ENCODE peak calls at places on chromosome 14, in ten cellular contexts. I is OCI-LY7, E is astrocyte of the spinal cord, U is fibroblast of the aortic adventitia, H is HFFc6, T is sigmoid colon, Y is AG04450, K is bronchial epithelial cell, B is IMR-90, Z is HCT116. A is an unnamed sample.

GRCh38 chr14:59183150-59183549 is 5.3 kb upstream of the DAAM1 start:
- DNase-seq in I (no peak), E (no peak), U (no peak), H (no peak), T (no peak), Y (no peak), K (no peak), B (no peak), Z (no peak), A (no peak)

GRCh38 chr14:54252072-54252730 is 144.6 kb upstream of the CDKN3 start:
- DNase-seq in I (no peak), E (peak), U (peak), H (peak), T (no peak), Y (peak), K (peak), B (peak), Z (peak), A (peak)

GRCh38 chr14:68384335-68384734 is 408.5 kb downstream of the ZFP36L1 start:
- DNase-seq in I (no peak), E (no peak), U (no peak), H (no peak), T (peak), Y (no peak), K (peak), B (no peak), Z (no peak), A (no peak)

GRCh38 chr14:70018713-70019201 is 139.5 kb downstream of the SMOC1 start:
- DNase-seq in I (no peak), E (peak), U (peak), H (no peak), T (no peak), Y (no peak), K (no peak), B (peak), Z (no peak), A (peak)

GRCh38 chr14:67941456-67942018 is 122.0 kb downstream of the RAD51B start:
- DNase-seq in I (no peak), E (peak), U (peak), H (no peak), T (no peak), Y (no peak), K (peak), B (peak), Z (no peak), A (peak)

GRCh38 chr14:96130854-96131253 is 73.8 kb upstream of the BDKRB2 start:
- DNase-seq in I (no peak), E (no peak), U (peak), H (peak), T (no peak), Y (no peak), K (peak), B (peak), Z (no peak), A (peak)

GRCh38 chr14:92985521-92985920 is 62.6 kb downstream of the CHGA start:
- DNase-seq in I (no peak), E (no peak), U (no peak), H (no peak), T (no peak), Y (no peak), K (no peak), B (no peak), Z (no peak), A (no peak)

GRCh38 chr14:49594347-49595089 is 4.2 kb upstream of the LRR1 start:
- DNase-seq in I (peak), E (peak), U (peak), H (peak), T (no peak), Y (peak), K (peak), B (peak), Z (no peak), A (no peak)

GRCh38 chr14:106844608-106845285 is 1318.4 kb downstream of the TMEM121 start:
- DNase-seq in I (peak), E (no peak), U (no peak), H (no peak), T (peak), Y (no peak), K (no peak), B (no peak), Z (no peak), A (peak)

GRCh38 chr14:43692706-43693105 is 814.4 kb downstream of the FSCB start:
- DNase-seq in I (no peak), E (no peak), U (peak), H (no peak), T (no peak), Y (no peak), K (no peak), B (no peak), Z (no peak), A (no peak)

GRCh38 chr14:68626386-68626785 is 166.5 kb downstream of the ZFP36L1 start:
- DNase-seq in I (no peak), E (no peak), U (peak), H (no peak), T (no peak), Y (no peak), K (no peak), B (no peak), Z (no peak), A (no peak)

GRCh38 chr14:92630367-92630766 is 116.8 kb downstream of the RIN3 start:
- DNase-seq in I (no peak), E (no peak), U (no peak), H (no peak), T (peak), Y (no peak), K (no peak), B (no peak), Z (no peak), A (no peak)

GRCh38 chr14:36301159-36301558 is 19.3 kb downstream of the MBIP start:
- DNase-seq in I (no peak), E (peak), U (peak), H (no peak), T (no peak), Y (no peak), K (no peak), B (peak), Z (no peak), A (no peak)

GRCh38 chr14:49427117-49427516 is 159.1 kb downstream of the RPS29 start:
- DNase-seq in I (no peak), E (no peak), U (no peak), H (no peak), T (no peak), Y (no peak), K (no peak), B (no peak), Z (no peak), A (no peak)

GRCh38 chr14:94640721-94641631 is 28.8 kb downstream of the SERPINA3 start:
- DNase-seq in I (no peak), E (no peak), U (no peak), H (no peak), T (peak), Y (no peak), K (peak), B (no peak), Z (peak), A (peak)

GRCh38 chr14:31435276-31435675 is 14.9 kb upstream of the HEATR5A start:
- DNase-seq in I (no peak), E (no peak), U (peak), H (peak), T (no peak), Y (no peak), K (no peak), B (peak), Z (no peak), A (no peak)

GRCh38 chr14:90576981-90577660 is 180.3 kb downstream of the CALM1 start:
- DNase-seq in I (no peak), E (no peak), U (no peak), H (no peak), T (peak), Y (no peak), K (no peak), B (no peak), Z (no peak), A (no peak)

GRCh38 chr14:100994082-100994481 is 90.6 kb upstream of the RTL1 start:
- DNase-seq in I (no peak), E (no peak), U (peak), H (no peak), T (no peak), Y (no peak), K (peak), B (peak), Z (peak), A (peak)

GRCh38 chr14:56394826-56395543 is 184.6 kb upstream of the TMEM260 start:
- DNase-seq in I (no peak), E (no peak), U (no peak), H (no peak), T (no peak), Y (no peak), K (no peak), B (no peak), Z (no peak), A (no peak)

GRCh38 chr14:59704054-59704453 is 127.4 kb upstream of the CCDC175 start:
- DNase-seq in I (no peak), E (no peak), U (no peak), H (no peak), T (no peak), Y (no peak), K (no peak), B (no peak), Z (no peak), A (no peak)

GRCh38 chr14:30607156-30607780 is 14.9 kb upstream of the SCFD1 start:
- DNase-seq in I (no peak), E (peak), U (no peak), H (peak), T (no peak), Y (no peak), K (no peak), B (peak), Z (no peak), A (no peak)

GRCh38 chr14:106021832-106022231 is 495.4 kb downstream of the TMEM121 start:
- DNase-seq in I (no peak), E (no peak), U (no peak), H (no peak), T (no peak), Y (no peak), K (no peak), B (no peak), Z (no peak), A (no peak)

GRCh38 chr14:57029620-57030253 is 219.5 kb upstream of the OTX2 start:
- DNase-seq in I (no peak), E (no peak), U (no peak), H (no peak), T (no peak), Y (no peak), K (no peak), B (no peak), Z (no peak), A (no peak)

GRCh38 chr14:91896419-91896818 is 29.1 kb upstream of the TC2N start:
- DNase-seq in I (no peak), E (no peak), U (no peak), H (no peak), T (no peak), Y (no peak), K (no peak), B (no peak), Z (no peak), A (no peak)

GRCh38 chr14:76617440-76617839 is 143.8 kb upstream of the VASH1 start:
- DNase-seq in I (no peak), E (no peak), U (no peak), H (no peak), T (no peak), Y (no peak), K (no peak), B (no peak), Z (no peak), A (no peak)

GRCh38 chr14:55301722-55302121 is 30.5 kb downstream of the FBXO34 start:
- DNase-seq in I (no peak), E (peak), U (peak), H (peak), T (no peak), Y (no peak), K (peak), B (peak), Z (no peak), A (peak)

GRCh38 chr14:94864421-94865195 is 94.7 kb upstream of the GSC start:
- DNase-seq in I (no peak), E (no peak), U (no peak), H (no peak), T (no peak), Y (no peak), K (no peak), B (no peak), Z (no peak), A (no peak)

GRCh38 chr14:105433161-105433605 is 13.6 kb downstream of the MTA1 start:
- DNase-seq in I (no peak), E (no peak), U (no peak), H (no peak), T (no peak), Y (no peak), K (no peak), B (no peak), Z (no peak), A (no peak)

GRCh38 chr14:104467641-104468040 is 111.9 kb upstream of the C14orf180 start:
- DNase-seq in I (no peak), E (no peak), U (no peak), H (no peak), T (peak), Y (no peak), K (no peak), B (no peak), Z (no peak), A (no peak)

GRCh38 chr14:74569826-74570591 is 42.0 kb downstream of the LTBP2 start:
- DNase-seq in I (no peak), E (no peak), U (peak), H (no peak), T (no peak), Y (no peak), K (peak), B (peak), Z (no peak), A (peak)

GRCh38 chr14:39739796-39740195 is 307.6 kb upstream of the FBXO33 start:
- DNase-seq in I (no peak), E (no peak), U (no peak), H (no peak), T (no peak), Y (no peak), K (no peak), B (no peak), Z (no peak), A (no peak)

GRCh38 chr14:55804198-55804553 is 224.2 kb downstream of the KTN1 start:
- DNase-seq in I (no peak), E (no peak), U (no peak), H (no peak), T (no peak), Y (no peak), K (no peak), B (no peak), Z (no peak), A (no peak)

GRCh38 chr14:61438860-61439765 is 117.7 kb downstream of the PRKCH start:
- DNase-seq in I (no peak), E (peak), U (peak), H (peak), T (no peak), Y (no peak), K (peak), B (peak), Z (no peak), A (peak)

GRCh38 chr14:91321131-91321530 is 76.6 kb upstream of the GPR68 start:
- DNase-seq in I (no peak), E (no peak), U (no peak), H (no peak), T (no peak), Y (no peak), K (no peak), B (no peak), Z (no peak), A (no peak)

GRCh38 chr14:89907655-89908054 is 46.9 kb downstream of the EFCAB11 start:
- DNase-seq in I (no peak), E (no peak), U (no peak), H (no peak), T (no peak), Y (no peak), K (no peak), B (no peak), Z (no peak), A (no peak)

GRCh38 chr14:54597795-54598443 is 31.0 kb downstream of the SAMD4A start:
- DNase-seq in I (no peak), E (peak), U (no peak), H (peak), T (no peak), Y (no peak), K (peak), B (peak), Z (no peak), A (peak)

DNA sequence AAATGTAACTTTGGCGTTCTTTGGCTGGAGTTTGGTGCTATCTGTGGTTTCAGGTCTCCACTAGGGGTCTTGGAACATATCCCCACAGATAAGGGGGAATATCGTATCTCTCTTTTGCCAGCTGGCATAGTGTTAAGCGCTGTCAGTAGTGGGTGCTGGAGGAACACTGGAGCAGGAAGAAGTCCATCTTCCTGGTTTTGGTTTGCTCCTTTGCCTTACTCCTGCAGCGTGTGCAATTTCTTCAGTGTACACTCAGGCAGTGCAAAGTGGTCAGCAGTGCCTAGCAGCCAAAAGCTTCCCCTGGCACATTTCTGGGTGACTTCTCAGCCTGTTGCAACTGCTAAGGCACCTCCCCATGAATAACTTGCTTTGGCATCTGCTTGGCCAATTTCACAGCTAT is 11.7 kb upstream of the RIPK3 start:
- DNase-seq in I (no peak), E (no peak), U (peak), H (peak), T (no peak), Y (no peak), K (peak), B (peak), Z (no peak), A (peak)
- TF ChIP-seq CTCF in I (peak), E (peak), U (no peak), H (peak), T (no peak), Y (no peak), K (no peak), B (no peak), Z (peak), A (no peak)

DNA sequence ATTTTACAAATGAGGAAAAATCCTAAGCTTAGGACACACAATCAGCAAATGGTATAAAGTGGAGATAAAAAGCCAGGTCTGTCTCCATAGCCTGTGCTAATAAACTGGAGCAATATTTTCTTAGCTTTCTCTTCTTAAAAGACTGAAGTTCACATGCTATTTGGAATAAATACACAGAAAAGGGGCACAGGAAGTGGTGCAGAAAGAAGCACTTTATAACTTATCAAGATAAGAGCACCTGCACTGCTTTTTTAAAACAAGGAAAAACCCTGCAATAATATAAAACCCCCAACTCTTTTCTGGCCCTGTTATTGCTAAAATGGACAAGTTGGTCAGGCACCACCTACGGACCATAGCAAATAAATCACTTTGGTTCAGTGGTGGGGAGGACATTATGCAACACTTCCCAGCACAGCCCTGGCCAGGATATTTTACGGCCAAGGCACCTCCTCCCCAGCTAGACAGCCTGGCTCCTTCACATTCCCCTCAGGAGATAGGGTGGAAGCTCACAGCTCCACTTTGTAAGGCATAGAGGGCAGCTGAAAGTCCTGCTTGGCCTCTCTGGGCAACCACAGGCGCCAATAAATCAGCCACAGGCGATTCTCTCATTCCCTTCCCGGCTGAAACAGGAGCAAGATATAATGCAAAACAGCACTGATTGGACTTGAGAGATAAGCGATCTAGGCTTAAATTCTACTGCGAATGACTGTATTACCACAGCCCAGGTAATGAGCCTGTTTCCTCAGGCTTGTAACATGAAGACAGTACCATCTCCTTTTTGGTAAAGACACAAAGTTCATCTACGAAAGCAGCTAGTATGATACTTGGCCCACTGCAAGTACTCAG is 2.1 kb downstream of the ZBTB25 start:
- DNase-seq in I (peak), E (peak), U (peak), H (peak), T (peak), Y (no peak), K (peak), B (peak), Z (no peak), A (peak)
- TF ChIP-seq CTCF in I (no peak), E (no peak), U (peak), H (peak), T (no peak), Y (no peak), K (no peak), B (no peak), Z (no peak), A (no peak)

GRCh38 chr14:99402283-99402648 is 78.4 kb downstream of the SETD3 start:
- DNase-seq in I (no peak), E (no peak), U (no peak), H (no peak), T (peak), Y (no peak), K (no peak), B (no peak), Z (no peak), A (no peak)
- TF ChIP-seq CTCF in I (no peak), E (no peak), U (no peak), H (no peak), T (no peak), Y (no peak), K (no peak), B (no peak), Z (no peak), A (no peak)

GRCh38 chr14:72758993-72759392 is 134.9 kb downstream of the DPF3 start:
- DNase-seq in I (no peak), E (no peak), U (no peak), H (no peak), T (no peak), Y (no peak), K (no peak), B (no peak), Z (no peak), A (no peak)

GRCh38 chr14:72759670-72760069 is 134.2 kb downstream of the DPF3 start:
- DNase-seq in I (no peak), E (no peak), U (no peak), H (no peak), T (no peak), Y (no peak), K (no peak), B (no peak), Z (no peak), A (no peak)

GRCh38 chr14:72756967-72757366 is 136.9 kb downstream of the DPF3 start:
- DNase-seq in I (no peak), E (no peak), U (no peak), H (no peak), T (no peak), Y (no peak), K (no peak), B (no peak), Z (no peak), A (no peak)

GRCh38 chr14:72755766-72756165 is 138.1 kb downstream of the DPF3 start:
- DNase-seq in I (no peak), E (no peak), U (no peak), H (no peak), T (no peak), Y (no peak), K (no peak), B (peak), Z (no peak), A (no peak)

GRCh38 chr14:72758420-72758819 is 135.5 kb downstream of the DPF3 start:
- DNase-seq in I (no peak), E (no peak), U (no peak), H (no peak), T (no peak), Y (no peak), K (no peak), B (no peak), Z (no peak), A (no peak)
- TF ChIP-seq CTCF in I (no peak), E (no peak), U (no peak), H (no peak), T (no peak), Y (no peak), K (no peak), B (no peak), Z (no peak), A (no peak)

GRCh38 chr14:102124419-102124818 is 15.3 kb upstream of the WDR20 start:
- DNase-seq in I (no peak), E (no peak), U (no peak), H (no peak), T (no peak), Y (no peak), K (no peak), B (no peak), Z (no peak), A (no peak)

GRCh38 chr14:102120888-102121287 is 18.8 kb upstream of the WDR20 start:
- DNase-seq in I (no peak), E (no peak), U (no peak), H (no peak), T (no peak), Y (no peak), K (no peak), B (no peak), Z (no peak), A (no peak)

GRCh38 chr14:102117852-102118251 is 21.8 kb upstream of the WDR20 start:
- DNase-seq in I (no peak), E (no peak), U (no peak), H (no peak), T (peak), Y (no peak), K (no peak), B (no peak), Z (no peak), A (no peak)

GRCh38 chr14:102125546-102125945 is 14.2 kb upstream of the WDR20 start:
- DNase-seq in I (no peak), E (no peak), U (no peak), H (no peak), T (no peak), Y (no peak), K (peak), B (no peak), Z (no peak), A (peak)

DNA sequence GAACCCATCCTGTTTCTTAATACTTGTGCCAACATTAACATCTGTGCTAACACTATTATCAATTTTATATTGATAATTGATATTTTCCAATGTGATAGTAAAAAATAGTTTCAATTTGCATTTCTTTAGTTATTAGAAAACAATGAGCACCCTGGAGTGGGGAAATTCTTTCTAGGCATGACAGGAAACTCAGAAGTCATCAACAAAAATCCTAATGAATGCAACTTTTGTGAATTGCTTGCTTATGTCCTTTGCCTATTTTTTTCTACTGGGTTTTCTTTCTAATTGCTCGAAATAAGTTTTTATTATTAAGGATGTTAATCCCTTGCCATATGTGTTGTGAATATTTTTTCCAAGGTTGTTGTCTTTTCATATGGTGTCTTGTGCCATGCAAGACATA is 18.1 kb upstream of the WDR20 start:
- DNase-seq in I (no peak), E (no peak), U (no peak), H (no peak), T (no peak), Y (no peak), K (no peak), B (no peak), Z (no peak), A (no peak)
- TF ChIP-seq CTCF in I (no peak), E (no peak), U (no peak), H (no peak), T (no peak), Y (no peak), K (no peak), B (no peak), Z (no peak), A (no peak)

A was measured in MCF 10A.